ENCODE peak calls at places on chromosomes 13 and 19, in five cellular contexts. One of them, this sample, is unnamed.

GRCh38 chr13:98450495-98451167 is 126.3 kb downstream of the STK24 start:
- DNase-seq in vagina: no peak
- DNase-seq in heart left ventricle: peak; percentile 78
- DNase-seq in left ventricle myocardium inferior: peak; percentile 68
- DNase-seq in body of pancreas: no peak
- DNase-seq in this sample: peak; percentile 42

GRCh38 chr13:35468195-35468594 is 8.3 kb downstream of the MAB21L1 start:
- DNase-seq in vagina: no peak
- DNase-seq in heart left ventricle: no peak
- DNase-seq in left ventricle myocardium inferior: no peak
- DNase-seq in body of pancreas: no peak
- DNase-seq in this sample: no peak

GRCh38 chr19:31253816-31254551 is 95.3 kb downstream of the TSHZ3 start:
- DNase-seq in vagina: no peak
- DNase-seq in heart left ventricle: no peak
- DNase-seq in left ventricle myocardium inferior: no peak
- DNase-seq in body of pancreas: no peak
- DNase-seq in this sample: no peak

GRCh38 chr13:76503756-76504155 is 382.4 kb downstream of the KCTD12 start:
- DNase-seq in vagina: no peak
- DNase-seq in heart left ventricle: no peak
- DNase-seq in left ventricle myocardium inferior: no peak
- DNase-seq in body of pancreas: no peak
- DNase-seq in this sample: no peak

GRCh38 chr19:3698386-3698950 is 1.8 kb downstream of the PIP5K1C start:
- DNase-seq in vagina: no peak
- DNase-seq in heart left ventricle: no peak
- DNase-seq in left ventricle myocardium inferior: no peak
- DNase-seq in body of pancreas: no peak
- DNase-seq in this sample: no peak

GRCh38 chr19:19447536-19448237 is 42.2 kb downstream of the GATAD2A start:
- DNase-seq in vagina: no peak
- DNase-seq in heart left ventricle: no peak
- DNase-seq in left ventricle myocardium inferior: no peak
- DNase-seq in body of pancreas: no peak
- DNase-seq in this sample: no peak

GRCh38 chr13:29954082-29955043 is 103.9 kb upstream of the UBL3 start:
- DNase-seq in vagina: no peak
- DNase-seq in heart left ventricle: no peak
- DNase-seq in left ventricle myocardium inferior: no peak
- DNase-seq in body of pancreas: no peak
- DNase-seq in this sample: no peak

GRCh38 chr13:26074706-26075105 is 22.9 kb upstream of the SHISA2 start:
- DNase-seq in vagina: no peak
- DNase-seq in heart left ventricle: no peak
- DNase-seq in left ventricle myocardium inferior: no peak
- DNase-seq in body of pancreas: no peak
- DNase-seq in this sample: peak; percentile 22

GRCh38 chr19:14418743-14419037 is 451 bp downstream of the DDX39A start:
- DNase-seq in vagina: no peak
- DNase-seq in heart left ventricle: no peak
- DNase-seq in left ventricle myocardium inferior: no peak
- DNase-seq in body of pancreas: peak; percentile 18
- DNase-seq in this sample: no peak

GRCh38 chr13:45198041-45198440 is 2.8 kb downstream of the KCTD4 start:
- DNase-seq in vagina: no peak
- DNase-seq in heart left ventricle: no peak
- DNase-seq in left ventricle myocardium inferior: no peak
- DNase-seq in body of pancreas: no peak
- DNase-seq in this sample: no peak

GRCh38 chr13:110263906-110264305 is 43.1 kb downstream of the COL4A1 start:
- DNase-seq in vagina: no peak
- DNase-seq in heart left ventricle: no peak
- DNase-seq in left ventricle myocardium inferior: peak; percentile 68
- DNase-seq in body of pancreas: no peak
- DNase-seq in this sample: peak; percentile 72

GRCh38 chr13:106597190-106597589 is 29.3 kb upstream of the ARGLU1 start:
- DNase-seq in vagina: no peak
- DNase-seq in heart left ventricle: peak; percentile 77
- DNase-seq in left ventricle myocardium inferior: peak; percentile 77
- DNase-seq in body of pancreas: no peak
- DNase-seq in this sample: peak; percentile 47

GRCh38 chr19:55485439-55486011 is 537 bp downstream of the NAT14 start:
- DNase-seq in vagina: no peak
- DNase-seq in heart left ventricle: no peak
- DNase-seq in left ventricle myocardium inferior: no peak
- DNase-seq in body of pancreas: no peak
- DNase-seq in this sample: no peak

GRCh38 chr13:65999441-65999840 is 1230.7 kb downstream of the PCDH9 start:
- DNase-seq in vagina: no peak
- DNase-seq in heart left ventricle: no peak
- DNase-seq in left ventricle myocardium inferior: no peak
- DNase-seq in body of pancreas: no peak
- DNase-seq in this sample: no peak

GRCh38 chr19:13164370-13165090 is 14.3 kb downstream of the IER2 start:
- DNase-seq in vagina: no peak
- DNase-seq in heart left ventricle: peak; percentile 86
- DNase-seq in left ventricle myocardium inferior: peak; percentile 77
- DNase-seq in body of pancreas: peak; percentile 55
- DNase-seq in this sample: no peak

GRCh38 chr19:29549105-29550070 is 23.6 kb downstream of the VSTM2B start:
- DNase-seq in vagina: no peak
- DNase-seq in heart left ventricle: peak; percentile 28
- DNase-seq in left ventricle myocardium inferior: no peak
- DNase-seq in body of pancreas: peak; percentile 0
- DNase-seq in this sample: no peak

GRCh38 chr19:51901860-51902259 is 3.0 kb downstream of the ZNF649 start:
- DNase-seq in vagina: no peak
- DNase-seq in heart left ventricle: no peak
- DNase-seq in left ventricle myocardium inferior: no peak
- DNase-seq in body of pancreas: no peak
- DNase-seq in this sample: no peak

GRCh38 chr13:77729502-77730221 is 32.2 kb downstream of the SLAIN1 start:
- DNase-seq in vagina: no peak
- DNase-seq in heart left ventricle: no peak
- DNase-seq in left ventricle myocardium inferior: no peak
- DNase-seq in body of pancreas: no peak
- DNase-seq in this sample: peak; percentile 20

GRCh38 chr19:40323705-40324104 is 24.5 kb downstream of the C19orf47 start:
- DNase-seq in vagina: no peak
- DNase-seq in heart left ventricle: no peak
- DNase-seq in left ventricle myocardium inferior: no peak
- DNase-seq in body of pancreas: no peak
- DNase-seq in this sample: no peak
- H3K27ac ChIP-seq in vagina: no peak overlapping the region
- H3K27ac ChIP-seq in heart left ventricle: no peak overlapping the region
- H3K27ac ChIP-seq in left ventricle myocardium inferior: no peak overlapping the region
- H3K27ac ChIP-seq in body of pancreas: no peak overlapping the region
- H3K27ac ChIP-seq in this sample: no peak overlapping the region

DNA sequence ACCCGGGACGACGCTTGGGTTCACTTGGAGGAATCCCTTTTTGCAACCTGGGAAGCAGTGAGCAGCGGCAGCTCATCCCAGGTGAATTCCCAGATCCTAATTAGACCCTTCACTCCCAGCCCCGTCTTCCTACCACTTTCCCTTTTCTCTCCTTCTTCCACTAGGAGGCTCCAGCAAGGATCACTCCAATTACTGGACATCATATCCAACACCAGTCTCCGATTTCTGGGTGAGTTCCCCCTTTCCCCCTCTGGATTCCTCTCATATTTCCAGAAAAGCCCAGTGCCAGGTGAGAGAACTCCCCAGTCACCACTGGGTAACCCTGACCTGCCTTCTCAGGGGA is 17.1 kb upstream of the ZSCAN4 start:
- DNase-seq in vagina: no peak
- DNase-seq in heart left ventricle: no peak
- DNase-seq in left ventricle myocardium inferior: no peak
- DNase-seq in body of pancreas: no peak
- DNase-seq in this sample: no peak
- TF ChIP-seq CTCF in vagina: no peak
- TF ChIP-seq CTCF in heart left ventricle: no peak
- TF ChIP-seq CTCF in left ventricle myocardium inferior: peak; percentile 16
- TF ChIP-seq CTCF in body of pancreas: no peak
- TF ChIP-seq CTCF in this sample: no peak

DNA sequence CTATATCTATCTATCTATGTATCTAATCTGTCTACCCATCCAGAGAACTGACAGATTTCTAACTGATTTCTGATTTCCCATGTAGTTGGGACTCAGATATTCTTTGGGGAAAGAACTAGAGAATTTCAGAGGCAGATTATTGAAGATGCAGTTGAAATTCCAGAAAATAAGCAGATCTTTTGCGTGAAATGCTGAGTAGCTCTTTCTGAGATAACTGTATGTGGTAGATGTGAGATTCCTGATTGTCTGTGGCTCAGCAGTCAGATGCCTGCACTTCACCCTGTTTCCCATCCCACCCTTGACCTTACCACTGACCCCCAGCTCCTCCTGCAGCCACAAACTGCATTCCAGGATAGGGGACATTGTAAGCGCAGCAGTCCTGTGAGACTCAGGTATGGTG is 61.5 kb downstream of the DGKH start:
- DNase-seq in vagina: no peak
- DNase-seq in heart left ventricle: no peak
- DNase-seq in left ventricle myocardium inferior: no peak
- DNase-seq in body of pancreas: no peak
- DNase-seq in this sample: no peak
- H3K4me3 ChIP-seq in vagina: no peak overlapping the region
- H3K4me3 ChIP-seq in heart left ventricle: no peak overlapping the region
- H3K4me3 ChIP-seq in left ventricle myocardium inferior: no peak overlapping the region
- H3K4me3 ChIP-seq in body of pancreas: no peak overlapping the region
- H3K4me3 ChIP-seq in this sample: no peak overlapping the region

GRCh38 chr19:41859618-41860418 is at the start of gene RPS19:
- DNase-seq in vagina: peak; percentile 98
- DNase-seq in heart left ventricle: peak; percentile 99
- DNase-seq in left ventricle myocardium inferior: peak; percentile 98
- DNase-seq in body of pancreas: peak; percentile 99
- DNase-seq in this sample: peak; percentile 99

GRCh38 chr19:41861846-41862245 is 1.8 kb downstream of the RPS19 start:
- DNase-seq in vagina: no peak
- DNase-seq in heart left ventricle: no peak
- DNase-seq in left ventricle myocardium inferior: no peak
- DNase-seq in body of pancreas: no peak
- DNase-seq in this sample: no peak

GRCh38 chr19:41861098-41861768 is 1.2 kb downstream of the RPS19 start:
- DNase-seq in vagina: no peak
- DNase-seq in heart left ventricle: no peak
- DNase-seq in left ventricle myocardium inferior: no peak
- DNase-seq in body of pancreas: no peak
- DNase-seq in this sample: no peak

GRCh38 chr19:41860419-41861097 is 503 bp downstream of the RPS19 start:
- DNase-seq in vagina: no peak
- DNase-seq in heart left ventricle: no peak
- DNase-seq in left ventricle myocardium inferior: no peak
- DNase-seq in body of pancreas: no peak
- DNase-seq in this sample: no peak

DNA sequence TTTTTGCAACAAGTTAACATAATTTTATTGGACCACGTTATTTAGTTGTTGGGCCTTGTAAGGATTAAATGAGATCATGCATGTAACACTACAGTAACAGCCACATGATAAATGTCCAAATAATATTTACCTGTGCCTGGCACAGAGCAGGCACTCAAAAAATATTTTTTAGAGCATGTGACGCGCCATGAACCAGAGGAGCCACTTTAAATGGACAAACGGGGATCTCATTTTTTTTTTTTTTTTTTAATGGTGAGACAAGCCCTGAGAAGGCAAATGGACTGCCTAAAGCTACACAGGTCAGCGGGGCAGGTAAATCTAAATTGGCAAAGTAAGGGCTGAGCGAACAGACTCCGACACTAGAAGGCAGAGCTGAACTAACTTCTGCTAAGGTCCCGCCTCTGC is 840 bp upstream of the RPS19 start:
- DNase-seq in vagina: no peak
- DNase-seq in heart left ventricle: no peak
- DNase-seq in left ventricle myocardium inferior: no peak
- DNase-seq in body of pancreas: no peak
- DNase-seq in this sample: no peak
- H3K27ac ChIP-seq in vagina: no peak overlapping the region
- H3K27ac ChIP-seq in heart left ventricle: no peak overlapping the region
- H3K27ac ChIP-seq in left ventricle myocardium inferior: peak overlapping the region; percentile 99
- H3K27ac ChIP-seq in body of pancreas: peak overlapping the region; percentile 99
- H3K27ac ChIP-seq in this sample: no peak overlapping the region

DNA sequence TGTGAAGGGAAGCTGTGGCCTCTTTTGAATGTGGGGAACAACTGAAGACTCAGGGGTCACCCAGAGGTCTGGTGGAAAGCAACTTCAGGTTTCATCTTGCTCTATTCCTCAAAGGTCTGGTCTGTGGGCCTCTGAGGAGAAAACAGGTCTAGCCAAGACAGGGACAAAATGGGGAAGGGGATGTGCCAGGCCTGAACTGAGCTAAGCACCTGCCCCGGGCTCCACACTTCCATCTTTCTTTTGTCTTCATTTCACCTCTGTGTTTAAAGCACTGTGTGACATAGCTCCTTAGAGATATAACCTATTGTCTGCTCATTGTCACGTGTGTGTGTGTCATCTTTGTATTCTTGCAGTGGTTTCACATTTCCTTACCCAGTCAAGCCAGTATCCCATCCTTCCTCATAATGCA is 19.9 kb upstream of the GDF15 start:
- DNase-seq in vagina: no peak
- DNase-seq in heart left ventricle: no peak
- DNase-seq in left ventricle myocardium inferior: no peak
- DNase-seq in body of pancreas: no peak
- DNase-seq in this sample: no peak
- TF ChIP-seq CTCF in vagina: no peak
- TF ChIP-seq CTCF in heart left ventricle: no peak
- TF ChIP-seq CTCF in left ventricle myocardium inferior: no peak
- TF ChIP-seq CTCF in body of pancreas: no peak
- TF ChIP-seq CTCF in this sample: no peak